ENCODE peak calls at places on chromosomes 11 and 22, in five cellular contexts. One of them, this sample, is unnamed.

GRCh38 chr11:17791144-17791543 is 56.6 kb downstream of the KCNC1 start:
- DNase-seq in A549: no peak
- DNase-seq in H1: no peak
- DNase-seq in HepG2: no peak
- DNase-seq in sigmoid colon: no peak
- DNase-seq in this sample: no peak

GRCh38 chr22:36334838-36335603 is 52.7 kb downstream of the MYH9 start:
- DNase-seq in HepG2: no peak
- DNase-seq in sigmoid colon: peak
- DNase-seq in A549: no peak
- DNase-seq in H1: no peak
- DNase-seq in this sample: no peak

GRCh38 chr11:102309621-102310541 is 7.4 kb upstream of the BIRC3 start:
- DNase-seq in A549: peak
- DNase-seq in HepG2: peak
- DNase-seq in H1: peak
- DNase-seq in sigmoid colon: no peak
- DNase-seq in this sample: no peak

GRCh38 chr11:88178211-88178610 is 3.0 kb upstream of the RAB38 start:
- DNase-seq in HepG2: no peak
- DNase-seq in sigmoid colon: no peak
- DNase-seq in H1: no peak
- DNase-seq in A549: no peak
- DNase-seq in this sample: no peak

GRCh38 chr11:2775083-2775625 is 75.4 kb upstream of the KCNQ1OT1 start:
- DNase-seq in H1: no peak
- DNase-seq in sigmoid colon: peak
- DNase-seq in HepG2: no peak
- DNase-seq in A549: no peak
- DNase-seq in this sample: no peak

GRCh38 chr22:49308300-49308699 is 519.4 kb downstream of the BRD1 start:
- DNase-seq in HepG2: no peak
- DNase-seq in sigmoid colon: peak
- DNase-seq in A549: no peak
- DNase-seq in H1: peak
- DNase-seq in this sample: no peak

GRCh38 chr11:111846063-111846462 is 25.3 kb downstream of the ALG9 start:
- DNase-seq in sigmoid colon: no peak
- DNase-seq in H1: no peak
- DNase-seq in HepG2: no peak
- DNase-seq in A549: no peak
- DNase-seq in this sample: no peak

GRCh38 chr11:134034496-134035381 is 34.1 kb upstream of the JAM3 start:
- DNase-seq in sigmoid colon: no peak
- DNase-seq in H1: no peak
- DNase-seq in HepG2: no peak
- DNase-seq in A549: no peak
- DNase-seq in this sample: no peak

GRCh38 chr11:125662689-125663088 is 18.0 kb downstream of the ACRV1 start:
- DNase-seq in HepG2: no peak
- DNase-seq in H1: no peak
- DNase-seq in sigmoid colon: no peak
- DNase-seq in A549: no peak
- DNase-seq in this sample: no peak

GRCh38 chr11:47466701-47467250 is 17.8 kb upstream of the RAPSN start:
- DNase-seq in H1: no peak
- DNase-seq in A549: no peak
- DNase-seq in HepG2: no peak
- DNase-seq in sigmoid colon: peak
- DNase-seq in this sample: peak

GRCh38 chr11:134407321-134407828 is 4.7 kb downstream of the B3GAT1 start:
- DNase-seq in sigmoid colon: no peak
- DNase-seq in H1: no peak
- DNase-seq in A549: no peak
- DNase-seq in HepG2: no peak
- DNase-seq in this sample: no peak

GRCh38 chr11:112613051-112613972 is 347.9 kb upstream of the NCAM1 start:
- DNase-seq in sigmoid colon: no peak
- DNase-seq in A549: no peak
- DNase-seq in HepG2: peak
- DNase-seq in H1: no peak
- DNase-seq in this sample: no peak

GRCh38 chr11:69221086-69221485 is 65.4 kb downstream of the SMIM38 start:
- DNase-seq in H1: no peak
- DNase-seq in A549: no peak
- DNase-seq in HepG2: no peak
- DNase-seq in sigmoid colon: peak
- DNase-seq in this sample: no peak

GRCh38 chr11:278001-278951 is at the start of gene NLRP6:
- DNase-seq in HepG2: no peak
- DNase-seq in A549: no peak
- DNase-seq in H1: no peak
- DNase-seq in sigmoid colon: peak
- DNase-seq in this sample: no peak

GRCh38 chr11:114847599-114847998 is 169.3 kb downstream of the NXPE2 start:
- DNase-seq in H1: no peak
- DNase-seq in HepG2: no peak
- DNase-seq in A549: no peak
- DNase-seq in sigmoid colon: no peak
- DNase-seq in this sample: no peak

GRCh38 chr22:19179472-19180048 is 1.0 kb upstream of the SLC25A1 start:
- DNase-seq in H1: peak
- DNase-seq in sigmoid colon: peak
- DNase-seq in HepG2: peak
- DNase-seq in A549: peak
- DNase-seq in this sample: peak

GRCh38 chr11:46901156-46901555 is 17.2 kb downstream of the LRP4 start:
- DNase-seq in H1: no peak
- DNase-seq in sigmoid colon: no peak
- DNase-seq in HepG2: no peak
- DNase-seq in A549: no peak
- DNase-seq in this sample: no peak

GRCh38 chr11:121194731-121195596 is 93.9 kb downstream of the TECTA start:
- DNase-seq in A549: peak
- DNase-seq in sigmoid colon: no peak
- DNase-seq in H1: peak
- DNase-seq in HepG2: peak
- DNase-seq in this sample: peak

GRCh38 chr11:18235394-18235926 is 1.1 kb downstream of the SAA4 start:
- DNase-seq in sigmoid colon: no peak
- DNase-seq in A549: no peak
- DNase-seq in HepG2: no peak
- DNase-seq in H1: no peak
- DNase-seq in this sample: no peak

GRCh38 chr11:61947486-61948210 is 2.5 kb upstream of the BEST1 start:
- DNase-seq in A549: peak
- DNase-seq in HepG2: peak
- DNase-seq in H1: peak
- DNase-seq in sigmoid colon: peak
- DNase-seq in this sample: peak

GRCh38 chr11:8713760-8714159 is 31.2 kb downstream of the RPL27A start:
- DNase-seq in sigmoid colon: no peak
- DNase-seq in HepG2: peak
- DNase-seq in H1: no peak
- DNase-seq in A549: no peak
- DNase-seq in this sample: no peak

GRCh38 chr11:126561327-126561893 is 205.9 kb downstream of the ST3GAL4 start:
- DNase-seq in A549: peak
- DNase-seq in HepG2: peak
- DNase-seq in sigmoid colon: no peak
- DNase-seq in H1: peak
- DNase-seq in this sample: no peak

GRCh38 chr11:1458340-1459218 is 28.0 kb downstream of the MOB2 start:
- DNase-seq in HepG2: no peak
- DNase-seq in sigmoid colon: peak
- DNase-seq in H1: no peak
- DNase-seq in A549: peak
- DNase-seq in this sample: peak

GRCh38 chr11:99098751-99099150 is 78.0 kb downstream of the CNTN5 start:
- DNase-seq in A549: no peak
- DNase-seq in H1: no peak
- DNase-seq in HepG2: no peak
- DNase-seq in sigmoid colon: no peak
- DNase-seq in this sample: no peak

GRCh38 chr22:47144076-47144765 is 381.8 kb downstream of the TBC1D22A start:
- DNase-seq in A549: no peak
- DNase-seq in H1: no peak
- DNase-seq in sigmoid colon: no peak
- DNase-seq in HepG2: no peak
- DNase-seq in this sample: peak

DNA sequence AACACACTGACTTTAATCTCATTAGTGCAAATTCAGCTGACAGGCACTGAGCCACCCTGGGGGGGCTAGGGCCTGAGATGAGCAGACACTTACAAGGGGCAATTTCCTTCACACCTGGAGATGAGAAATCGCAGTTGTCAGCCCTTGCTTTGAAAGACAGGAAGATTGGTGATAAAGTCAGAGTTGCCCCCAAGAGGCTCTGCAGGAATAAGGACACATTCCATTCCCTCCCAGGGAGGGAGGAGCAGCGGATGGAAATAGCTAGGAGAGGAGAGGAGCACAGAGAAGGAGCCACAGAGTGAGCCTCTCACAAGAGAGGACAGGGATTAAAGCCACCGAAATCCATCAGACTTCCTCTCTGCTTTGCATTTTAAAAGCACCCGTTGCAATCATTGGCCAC is 213.5 kb downstream of the BARX2 start:
- DNase-seq in sigmoid colon: no peak
- DNase-seq in HepG2: no peak
- DNase-seq in A549: no peak
- DNase-seq in H1: no peak
- DNase-seq in this sample: no peak
- TF ChIP-seq EP300 in sigmoid colon: no peak
- TF ChIP-seq EP300 in HepG2: no peak
- TF ChIP-seq EP300 in A549: no peak
- TF ChIP-seq EP300 in H1: no peak
- TF ChIP-seq EP300 in this sample: no peak

GRCh38 chr11:96207459-96208449 is 135.2 kb downstream of the MAML2 start:
- DNase-seq in sigmoid colon: no peak
- DNase-seq in H1: no peak
- DNase-seq in HepG2: peak
- DNase-seq in A549: no peak
- DNase-seq in this sample: peak
- TF ChIP-seq EP300 in sigmoid colon: no peak
- TF ChIP-seq EP300 in H1: no peak
- TF ChIP-seq EP300 in HepG2: peak
- TF ChIP-seq EP300 in A549: no peak
- TF ChIP-seq EP300 in this sample: no peak

GRCh38 chr22:25760848-25761595 is 19.0 kb downstream of the MYO18B start:
- DNase-seq in A549: no peak
- DNase-seq in HepG2: no peak
- DNase-seq in sigmoid colon: no peak
- DNase-seq in H1: no peak
- DNase-seq in this sample: no peak

GRCh38 chr22:25757686-25758085 is 15.7 kb downstream of the MYO18B start:
- DNase-seq in sigmoid colon: no peak
- DNase-seq in HepG2: no peak
- DNase-seq in A549: no peak
- DNase-seq in H1: no peak
- DNase-seq in this sample: no peak

GRCh38 chr22:25760294-25760693 is 18.3 kb downstream of the MYO18B start:
- DNase-seq in HepG2: peak
- DNase-seq in sigmoid colon: no peak
- DNase-seq in A549: no peak
- DNase-seq in H1: no peak
- DNase-seq in this sample: no peak

GRCh38 chr22:25758316-25758715 is 16.3 kb downstream of the MYO18B start:
- DNase-seq in sigmoid colon: no peak
- DNase-seq in HepG2: no peak
- DNase-seq in H1: no peak
- DNase-seq in A549: no peak
- DNase-seq in this sample: no peak

GRCh38 chr22:25759825-25760231 is 17.8 kb downstream of the MYO18B start:
- DNase-seq in HepG2: peak
- DNase-seq in H1: no peak
- DNase-seq in A549: peak
- DNase-seq in sigmoid colon: no peak
- DNase-seq in this sample: no peak
- TF ChIP-seq EP300 in HepG2: no peak
- TF ChIP-seq EP300 in H1: no peak
- TF ChIP-seq EP300 in A549: peak
- TF ChIP-seq EP300 in sigmoid colon: no peak
- TF ChIP-seq EP300 in this sample: no peak

GRCh38 chr22:39182478-39183030 is 30.1 kb upstream of the CBX7 start:
- DNase-seq in A549: no peak
- DNase-seq in HepG2: no peak
- DNase-seq in sigmoid colon: no peak
- DNase-seq in H1: no peak
- DNase-seq in this sample: no peak

GRCh38 chr22:39183991-39184585 is 31.6 kb upstream of the CBX7 start:
- DNase-seq in A549: peak
- DNase-seq in HepG2: peak
- DNase-seq in sigmoid colon: no peak
- DNase-seq in H1: no peak
- DNase-seq in this sample: no peak

GRCh38 chr22:39184586-39185577 is 32.4 kb upstream of the CBX7 start:
- DNase-seq in A549: no peak
- DNase-seq in HepG2: no peak
- DNase-seq in H1: no peak
- DNase-seq in sigmoid colon: peak
- DNase-seq in this sample: no peak

GRCh38 chr22:39188809-39189208 is 36.3 kb upstream of the CBX7 start:
- DNase-seq in HepG2: no peak
- DNase-seq in A549: no peak
- DNase-seq in H1: no peak
- DNase-seq in sigmoid colon: no peak
- DNase-seq in this sample: no peak

DNA sequence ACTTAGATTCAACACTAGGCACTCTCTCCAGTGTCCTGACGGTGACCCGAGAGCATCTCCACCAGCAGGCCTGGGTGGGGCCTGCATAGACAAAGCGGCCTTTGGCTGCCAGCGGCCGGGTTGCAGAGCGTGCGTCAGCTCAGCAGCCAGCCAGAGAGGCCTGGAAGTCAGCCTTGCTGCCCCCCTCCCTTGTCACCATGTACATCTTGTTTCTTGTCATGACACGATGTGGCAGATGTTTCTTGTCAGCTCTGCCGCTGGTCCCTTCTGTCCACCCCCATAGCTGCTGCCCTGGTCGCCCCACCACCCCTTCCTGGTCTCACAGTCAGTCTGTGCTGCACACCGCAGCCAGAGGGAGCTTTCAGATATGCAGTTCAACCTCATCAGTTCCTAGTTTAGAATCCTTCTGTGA is 33.1 kb upstream of the CBX7 start:
- DNase-seq in H1: no peak
- DNase-seq in HepG2: peak
- DNase-seq in sigmoid colon: peak
- DNase-seq in A549: no peak
- DNase-seq in this sample: no peak
- TF ChIP-seq EP300 in H1: no peak
- TF ChIP-seq EP300 in HepG2: no peak
- TF ChIP-seq EP300 in sigmoid colon: peak
- TF ChIP-seq EP300 in A549: no peak
- TF ChIP-seq EP300 in this sample: no peak